ENCODE peak calls at places on chromosomes 7 and 10, in nine cellular contexts. N is cardiac muscle cell, B is spleen, P is SK-N-SH, A is ascending aorta, T is transverse colon, K is IMR-90, E is tibial nerve, C is aorta. S is an unnamed sample. For H3K4me1 and H3K27me3, the result is how much of the 10 kb centered on the place peaks cover.

GRCh38 chr10:29174389-29174788 is 114.5 kb upstream of the LYZL1 start:
- DNase-seq in B (no peak), E (no peak), P (no peak), N (no peak), A (no peak), T (no peak), C (no peak), K (no peak), S (no peak)

GRCh38 chr7:133513608-133514007 is 260.7 kb downstream of the EXOC4 start:
- DNase-seq in C (no peak), P (no peak), E (no peak), K (peak), T (no peak), A (no peak), N (peak), B (no peak), S (no peak)

GRCh38 chr7:40327113-40327512 is 192.3 kb downstream of the SUGCT start:
- DNase-seq in B (no peak), A (no peak), C (no peak), N (no peak), T (no peak), P (no peak), E (no peak), K (no peak), S (no peak)

GRCh38 chr7:131586259-131586658 is 29.8 kb upstream of the PODXL start:
- DNase-seq in E (no peak), P (no peak), T (peak), K (no peak), N (no peak), A (no peak), B (no peak), C (no peak), S (peak)

GRCh38 chr10:23096814-23097549 is 1.6 kb downstream of the MSRB2 start:
- DNase-seq in A (peak), E (no peak), B (no peak), K (peak), T (peak), C (no peak), P (peak), N (peak), S (no peak)

GRCh38 chr10:132169766-132170560 is 16.8 kb upstream of the DPYSL4 start:
- DNase-seq in E (no peak), B (peak), C (peak), N (no peak), P (no peak), A (no peak), K (no peak), T (no peak), S (no peak)

GRCh38 chr10:43078986-43079273 is 2.1 kb downstream of the RET start:
- DNase-seq in K (no peak), P (peak), A (no peak), E (no peak), B (no peak), C (no peak), N (no peak), T (peak), S (peak)

GRCh38 chr7:31957090-31957720 is 113.0 kb downstream of the PDE1C start:
- DNase-seq in B (no peak), C (no peak), K (peak), A (no peak), E (no peak), P (no peak), T (no peak), N (peak), S (no peak)

GRCh38 chr10:69892436-69893215 is 90.9 kb downstream of the COL13A1 start:
- DNase-seq in N (no peak), T (no peak), B (no peak), C (no peak), P (no peak), A (no peak), E (no peak), K (no peak), S (no peak)

GRCh38 chr7:158394936-158395335 is 192.7 kb downstream of the PTPRN2 start:
- DNase-seq in P (peak), N (no peak), C (peak), K (no peak), E (no peak), T (peak), B (peak), A (no peak), S (no peak)

GRCh38 chr7:47826754-47827153 is 121.5 kb downstream of the PKD1L1 start:
- DNase-seq in T (no peak), N (peak), B (no peak), C (no peak), A (peak), P (no peak), E (no peak), K (peak), S (no peak)

GRCh38 chr10:100878291-100878910 is 34.4 kb upstream of the SLF2 start:
- DNase-seq in K (peak), E (no peak), C (peak), P (peak), A (no peak), T (peak), N (peak), B (no peak), S (no peak)

GRCh38 chr10:4867520-4868356 is 41.7 kb downstream of the AKR1E2 start:
- DNase-seq in P (no peak), K (peak), C (no peak), N (peak), E (no peak), B (no peak), T (no peak), A (no peak), S (no peak)

GRCh38 chr10:87068281-87068680 is 26.4 kb downstream of the GLUD1 start:
- DNase-seq in N (no peak), B (no peak), K (no peak), P (peak), C (no peak), T (no peak), E (no peak), A (no peak), S (no peak)

GRCh38 chr7:47622946-47623640 is 41.2 kb upstream of the TNS3 start:
- DNase-seq in K (peak), B (no peak), P (no peak), T (no peak), N (peak), E (no peak), C (no peak), A (peak), S (peak)

GRCh38 chr7:1610678-1611302 is 41.0 kb upstream of the PSMG3 start:
- DNase-seq in A (no peak), E (no peak), P (peak), N (no peak), C (no peak), K (no peak), T (no peak), B (peak), S (no peak)

GRCh38 chr7:30238721-30239441 is 45.5 kb upstream of the ZNRF2 start:
- DNase-seq in A (peak), K (no peak), C (no peak), T (peak), B (no peak), N (peak), E (peak), P (no peak), S (no peak)

GRCh38 chr7:1122832-1123501 is 35.1 kb downstream of the GPER1 start:
- DNase-seq in P (no peak), C (peak), T (no peak), K (no peak), B (no peak), A (no peak), E (no peak), N (no peak), S (peak)

GRCh38 chr7:137625197-137625596 is 221.6 kb downstream of the DGKI start:
- DNase-seq in P (no peak), T (no peak), K (peak), N (peak), A (no peak), C (no peak), B (no peak), E (no peak), S (no peak)

GRCh38 chr10:100744980-100745881 is at the start of gene PAX2:
- DNase-seq in B (no peak), K (no peak), C (no peak), T (no peak), N (no peak), P (peak), A (no peak), E (no peak), S (no peak)

GRCh38 chr7:126702242-126703016 is 550.3 kb downstream of the GRM8 start:
- DNase-seq in P (no peak), K (no peak), C (no peak), A (no peak), T (no peak), N (peak), E (no peak), B (no peak), S (no peak)

GRCh38 chr10:6207658-6208057 is 4.9 kb downstream of the PFKFB3 start:
- DNase-seq in A (no peak), E (no peak), T (no peak), P (no peak), B (no peak), K (no peak), N (no peak), C (no peak), S (no peak)

GRCh38 chr10:31601136-31601535 is 282.1 kb downstream of the ZEB1 start:
- DNase-seq in N (no peak), K (no peak), C (no peak), B (no peak), E (no peak), T (no peak), P (no peak), A (no peak), S (no peak)

GRCh38 chr7:20194586-20194985 is 22.6 kb downstream of the MACC1 start:
- DNase-seq in N (no peak), T (no peak), K (no peak), P (no peak), E (no peak), A (no peak), B (no peak), C (no peak), S (no peak)
- H3K4me1 ChIP-seq in N (under half), T (under half), K (under half), P (under half), E (under half), A (under half), B (under half), C (under half), S (under half)

GRCh38 chr10:62057359-62057758 is 155.9 kb downstream of the ARID5B start:
- DNase-seq in C (no peak), N (peak), E (no peak), A (peak), P (no peak), T (no peak), B (no peak), K (no peak), S (no peak)

GRCh38 chr10:62058476-62058875 is 157.0 kb downstream of the ARID5B start:
- DNase-seq in N (no peak), K (no peak), E (no peak), C (no peak), B (no peak), T (no peak), A (no peak), P (no peak), S (no peak)

GRCh38 chr10:62057872-62058271 is 156.4 kb downstream of the ARID5B start:
- DNase-seq in C (no peak), B (no peak), P (no peak), N (no peak), A (no peak), K (no peak), E (no peak), T (no peak), S (no peak)

GRCh38 chr10:62056219-62056618 is 154.7 kb downstream of the ARID5B start:
- DNase-seq in C (no peak), N (no peak), P (no peak), T (no peak), B (no peak), K (no peak), E (no peak), A (no peak), S (no peak)

GRCh38 chr10:62056660-62057059 is 155.2 kb downstream of the ARID5B start:
- DNase-seq in B (no peak), N (peak), E (no peak), T (no peak), P (no peak), A (no peak), K (no peak), C (no peak), S (no peak)
- H3K4me3 ChIP-seq in B (peak), N (no peak), E (no peak), T (no peak), P (no peak), A (peak), K (peak), C (no peak), S (no peak)

GRCh38 chr10:127738512-127739424 is 1.8 kb downstream of the FOXI2 start:
- DNase-seq in K (no peak), E (no peak), B (no peak), A (no peak), C (no peak), T (no peak), N (no peak), P (peak), S (no peak)
- H3K27me3 ChIP-seq in K (under half), E (half or more), B (under half), A (under half), C (under half), T (half or more), N (half or more), P (under half), S (half or more)

GRCh38 chr7:37284805-37285211 is 163.9 kb downstream of the ELMO1 start:
- DNase-seq in K (no peak), C (peak), N (peak), T (peak), A (no peak), B (no peak), P (peak), E (peak), S (peak)

GRCh38 chr7:37289781-37290180 is 158.9 kb downstream of the ELMO1 start:
- DNase-seq in T (no peak), P (peak), N (no peak), B (no peak), C (no peak), K (no peak), A (no peak), E (no peak), S (no peak)

GRCh38 chr7:37289347-37289746 is 159.3 kb downstream of the ELMO1 start:
- DNase-seq in A (no peak), C (no peak), K (no peak), N (no peak), E (no peak), B (no peak), P (peak), T (no peak), S (no peak)

GRCh38 chr7:37285701-37286475 is 162.8 kb downstream of the ELMO1 start:
- DNase-seq in C (no peak), K (no peak), B (no peak), N (peak), T (peak), A (no peak), E (no peak), P (no peak), S (peak)

GRCh38 chr7:37287093-37287492 is 161.6 kb downstream of the ELMO1 start:
- DNase-seq in E (no peak), K (no peak), C (no peak), A (no peak), B (no peak), N (peak), T (no peak), P (peak), S (no peak)
- H3K4me1 ChIP-seq in E (under half), K (under half), C (under half), A (under half), B (half or more), N (under half), T (under half), P (half or more), S (half or more)

GRCh38 chr10:102399217-102400021 is 3.9 kb downstream of the NFKB2 start:
- DNase-seq in N (peak), E (peak), C (peak), P (peak), T (peak), B (peak), A (peak), K (peak), S (peak)

GRCh38 chr10:102400061-102400460 is 4.6 kb downstream of the NFKB2 start:
- DNase-seq in B (peak), T (no peak), A (no peak), P (no peak), C (no peak), K (no peak), N (no peak), E (no peak), S (no peak)

GRCh38 chr10:102397222-102398171 is 2.0 kb downstream of the NFKB2 start:
- DNase-seq in P (no peak), T (no peak), K (no peak), C (peak), A (no peak), B (no peak), E (no peak), N (no peak), S (no peak)

GRCh38 chr10:102396751-102397151 is 1.2 kb downstream of the NFKB2 start:
- DNase-seq in A (no peak), B (no peak), E (no peak), N (no peak), P (no peak), C (peak), K (no peak), T (no peak), S (no peak)

GRCh38 chr10:102398172-102399020 is 2.9 kb downstream of the NFKB2 start:
- DNase-seq in E (no peak), P (no peak), A (no peak), T (no peak), C (no peak), K (no peak), B (peak), N (no peak), S (no peak)
- H3K4me3 ChIP-seq in E (peak), P (no peak), A (peak), T (no peak), C (no peak), K (no peak), B (peak), N (peak), S (peak)

S was measured in heart right ventricle.